ENCODE peak calls at places on chromosomes 7 and 10, in nine cellular contexts. T is Kasumi-1, N is NCI-H2081, I is posterior vena cava, Z is Calu3, C is KG1, M is SK-N-DZ, K is LoVo, S is GM23338. P is an unnamed sample.

GRCh38 chr7:78062214-78062613 is 263.6 kb downstream of the PHTF2 start:
- DNase-seq in C (no peak), K (no peak), T (no peak), M (no peak), I (no peak), Z (no peak), S (no peak), N (no peak), P (no peak)

GRCh38 chr10:125747417-125747816 is 27.9 kb downstream of the EDRF1 start:
- DNase-seq in I (no peak), S (no peak), C (no peak), Z (no peak), M (no peak), K (no peak), T (no peak), N (no peak), P (no peak)

GRCh38 chr10:26698909-26699308 is 1.4 kb downstream of the PDSS1 start:
- DNase-seq in M (no peak), T (peak; percentile 36), S (no peak), N (no peak), C (no peak), K (no peak), Z (no peak), I (no peak), P (no peak)

GRCh38 chr10:100133801-100134200 is 52.0 kb downstream of the ERLIN1 start:
- DNase-seq in K (no peak), T (no peak), N (no peak), S (no peak), C (no peak), I (no peak), M (no peak), Z (no peak), P (no peak)

GRCh38 chr7:33130184-33130583 is 820 bp downstream of the BBS9 start:
- DNase-seq in I (no peak), Z (no peak), T (no peak), N (no peak), M (no peak), S (peak; percentile 18), C (no peak), K (no peak), P (peak; percentile 22)

GRCh38 chr7:156194813-156195212 is 382.6 kb upstream of the SHH start:
- DNase-seq in M (no peak), Z (no peak), K (no peak), S (no peak), C (no peak), N (no peak), I (no peak), T (no peak), P (no peak)

GRCh38 chr10:10367277-10367676 is 650.4 kb upstream of the CELF2 start:
- DNase-seq in T (no peak), M (no peak), K (no peak), Z (no peak), S (no peak), C (no peak), N (peak; percentile 81), I (no peak), P (no peak)

GRCh38 chr7:138587485-138587884 is 113.7 kb downstream of the SVOPL start:
- DNase-seq in S (no peak), Z (no peak), N (no peak), C (no peak), I (no peak), M (no peak), K (no peak), T (no peak), P (no peak)

GRCh38 chr10:71580926-71581325 is 138.7 kb downstream of the C10orf105 start:
- DNase-seq in Z (no peak), N (no peak), T (no peak), I (no peak), K (no peak), C (no peak), M (no peak), S (no peak), P (no peak)

GRCh38 chr10:90199098-90199497 is 497.7 kb downstream of the KIF20B start:
- DNase-seq in S (no peak), C (no peak), K (no peak), Z (no peak), N (no peak), I (no peak), T (no peak), M (no peak), P (no peak)

GRCh38 chr7:69873512-69873911 is 275.2 kb downstream of the AUTS2 start:
- DNase-seq in N (no peak), T (no peak), K (no peak), C (no peak), S (no peak), Z (no peak), I (no peak), M (no peak), P (no peak)

GRCh38 chr7:50795253-50795652 is 12.6 kb upstream of the GRB10 start:
- DNase-seq in T (no peak), S (no peak), K (no peak), C (no peak), Z (no peak), N (no peak), M (no peak), I (no peak), P (no peak)

GRCh38 chr7:7720193-7720592 is 1.8 kb upstream of the RPA3 start:
- DNase-seq in N (peak; percentile 72), M (no peak), I (no peak), Z (no peak), K (no peak), C (no peak), S (no peak), T (no peak), P (no peak)

GRCh38 chr7:69246758-69247157 is 351.5 kb upstream of the AUTS2 start:
- DNase-seq in Z (no peak), M (no peak), K (no peak), C (no peak), N (no peak), I (no peak), S (no peak), T (no peak), P (no peak)

GRCh38 chr10:93288679-93289634 is 193.2 kb downstream of the MYOF start:
- DNase-seq in Z (peak; percentile 78), N (peak; percentile 39), C (peak; percentile 45), M (peak; percentile 46), S (peak; percentile 96), I (peak; percentile 88), K (peak; percentile 89), T (peak; percentile 83), P (peak; percentile 99)

GRCh38 chr10:32210306-32211045 is 136.5 kb downstream of the EPC1 start:
- DNase-seq in I (no peak), N (no peak), K (no peak), S (peak; percentile 74), C (no peak), M (peak; percentile 26), T (peak; percentile 91), Z (peak; percentile 51), P (peak; percentile 73)

GRCh38 chr10:97058521-97058920 is 127.2 kb downstream of the SLIT1 start:
- DNase-seq in N (no peak), Z (no peak), K (no peak), C (no peak), M (no peak), S (no peak), I (no peak), T (no peak), P (no peak)

GRCh38 chr7:104883248-104883717 is 130.7 kb upstream of the KMT2E start:
- DNase-seq in C (no peak), S (peak; percentile 13), M (no peak), I (no peak), T (no peak), K (no peak), Z (no peak), N (no peak), P (peak; percentile 6)

GRCh38 chr10:88117869-88118632 is 254.6 kb downstream of the PTEN start:
- DNase-seq in M (peak; percentile 25), K (no peak), S (peak; percentile 53), Z (no peak), N (no peak), C (no peak), I (no peak), T (peak; percentile 31), P (no peak)

GRCh38 chr7:114481995-114482394 is 67.4 kb downstream of the FOXP2 start:
- DNase-seq in S (no peak), N (peak; percentile 70), Z (no peak), K (no peak), T (no peak), I (no peak), M (no peak), C (no peak), P (peak; percentile 0)

GRCh38 chr10:59493017-59493416 is 130.7 kb upstream of the FAM13C start:
- DNase-seq in M (no peak), I (no peak), Z (no peak), S (no peak), K (no peak), C (no peak), T (no peak), N (no peak), P (no peak)

GRCh38 chr7:92988941-92989540 is 128.7 kb downstream of the SAMD9 start:
- DNase-seq in S (no peak), Z (no peak), N (no peak), M (no peak), I (no peak), C (no peak), T (peak; percentile 6), K (no peak), P (peak; percentile 51)

GRCh38 chr10:77031531-77031930 is 606.1 kb downstream of the KCNMA1 start:
- DNase-seq in Z (no peak), M (no peak), N (no peak), C (no peak), T (no peak), I (no peak), K (no peak), S (no peak), P (no peak)

GRCh38 chr10:70455213-70455630 is 13.7 kb upstream of the NODAL start:
- DNase-seq in I (no peak), Z (no peak), T (no peak), M (no peak), N (no peak), K (no peak), S (peak; percentile 98), C (no peak), P (no peak)

GRCh38 chr10:7357193-7357592 is 53.6 kb downstream of the SFMBT2 start:
- DNase-seq in M (no peak), I (no peak), K (no peak), Z (no peak), S (no peak), C (no peak), N (no peak), T (no peak), P (no peak)